ENCODE peak calls at places on chromosome X, in four cellular contexts. S, B, E and Y are unnamed samples.

GRCh38 chrX:11641368-11641767 is 24.4 kb downstream of the ARHGAP6 start:
- DNase-seq in S (no peak), B (no peak), E (no peak), Y (no peak)

GRCh38 chrX:72620550-72621145 is 48.0 kb upstream of the HDAC8 start:
- DNase-seq in S (peak; percentile 56), B (peak; percentile 1), E (peak; percentile 67), Y (no peak)

GRCh38 chrX:41238543-41238942 is 95.4 kb upstream of the DDX3X start:
- DNase-seq in S (no peak), B (no peak), E (no peak), Y (no peak)

GRCh38 chrX:10098235-10098819 is 58.4 kb upstream of the CLCN4 start:
- DNase-seq in S (no peak), B (peak; percentile 14), E (no peak), Y (no peak)

GRCh38 chrX:78037881-78038280 is 66.2 kb upstream of the PGK1 start:
- DNase-seq in S (no peak), B (no peak), E (no peak), Y (peak; percentile 31)

GRCh38 chrX:85381602-85382001 is 2.1 kb upstream of the POF1B start:
- DNase-seq in S (no peak), B (no peak), E (no peak), Y (no peak)

GRCh38 chrX:35890699-35891098 is 28.8 kb upstream of the CFAP47 start:
- DNase-seq in S (peak; percentile 11), B (no peak), E (peak; percentile 19), Y (peak; percentile 31)

GRCh38 chrX:19731307-19731706 is 156.1 kb downstream of the SH3KBP1 start:
- DNase-seq in S (no peak), B (no peak), E (no peak), Y (no peak)

GRCh38 chrX:115560978-115561604 is at the start of gene PLS3:
- DNase-seq in S (peak; percentile 53), B (no peak), E (peak; percentile 82), Y (peak; percentile 79)

GRCh38 chrX:110310896-110311295 is 7.0 kb downstream of the AMMECR1 start:
- DNase-seq in S (no peak), B (no peak), E (no peak), Y (no peak)

GRCh38 chrX:115339441-115340025 is 50.0 kb downstream of the LUZP4 start:
- DNase-seq in S (no peak), B (no peak), E (no peak), Y (no peak)

GRCh38 chrX:17563515-17563914 is 173.8 kb upstream of the SCML1 start:
- DNase-seq in S (peak; percentile 51), B (no peak), E (no peak), Y (no peak)

GRCh38 chrX:37383313-37383712 is 34.1 kb downstream of the PRRG1 start:
- DNase-seq in S (no peak), B (no peak), E (no peak), Y (no peak)

GRCh38 chrX:119617511-119618164 is 11.4 kb upstream of the NKRF start:
- DNase-seq in S (no peak), B (no peak), E (no peak), Y (no peak)